ENCODE peak calls at places on chromosomes 16 and 17, in eight cellular contexts. One of them, this sample, is unnamed.

GRCh38 chr17:80647746-80648145 is 103.1 kb downstream of the RPTOR start:
- DNase-seq in C1 segment of cervical spinal cord: no peak
- DNase-seq in psoas muscle: no peak
- DNase-seq in naive thymus-derived CD4-positive, alpha-beta T cell: no peak
- DNase-seq in iPS-NIHi11: no peak
- DNase-seq in MV-4-11: no peak
- DNase-seq in AG09319: peak
- DNase-seq in astrocyte of the hippocampus: peak
- DNase-seq in this sample: no peak

GRCh38 chr16:87457051-87457611 is 35.7 kb downstream of the ZCCHC14 start:
- DNase-seq in C1 segment of cervical spinal cord: no peak
- DNase-seq in psoas muscle: no peak
- DNase-seq in naive thymus-derived CD4-positive, alpha-beta T cell: no peak
- DNase-seq in iPS-NIHi11: no peak
- DNase-seq in MV-4-11: no peak
- DNase-seq in AG09319: no peak
- DNase-seq in astrocyte of the hippocampus: peak
- DNase-seq in this sample: no peak

GRCh38 chr17:70073799-70074198 is 1.2 kb upstream of the KCNJ16 start:
- DNase-seq in C1 segment of cervical spinal cord: no peak
- DNase-seq in psoas muscle: no peak
- DNase-seq in naive thymus-derived CD4-positive, alpha-beta T cell: no peak
- DNase-seq in iPS-NIHi11: no peak
- DNase-seq in MV-4-11: no peak
- DNase-seq in AG09319: no peak
- DNase-seq in astrocyte of the hippocampus: no peak
- DNase-seq in this sample: no peak

GRCh38 chr17:80380068-80381061 is 34.6 kb upstream of the ENDOV start:
- DNase-seq in C1 segment of cervical spinal cord: no peak
- DNase-seq in psoas muscle: no peak
- DNase-seq in naive thymus-derived CD4-positive, alpha-beta T cell: no peak
- DNase-seq in iPS-NIHi11: no peak
- DNase-seq in MV-4-11: no peak
- DNase-seq in AG09319: no peak
- DNase-seq in astrocyte of the hippocampus: no peak
- DNase-seq in this sample: no peak

GRCh38 chr17:9021985-9022552 is 759 bp downstream of the NTN1 start:
- DNase-seq in C1 segment of cervical spinal cord: no peak
- DNase-seq in psoas muscle: peak
- DNase-seq in naive thymus-derived CD4-positive, alpha-beta T cell: no peak
- DNase-seq in iPS-NIHi11: peak
- DNase-seq in MV-4-11: no peak
- DNase-seq in AG09319: no peak
- DNase-seq in astrocyte of the hippocampus: peak
- DNase-seq in this sample: no peak

GRCh38 chr16:85526132-85526731 is 86.9 kb upstream of the GSE1 start:
- DNase-seq in C1 segment of cervical spinal cord: no peak
- DNase-seq in psoas muscle: no peak
- DNase-seq in naive thymus-derived CD4-positive, alpha-beta T cell: no peak
- DNase-seq in iPS-NIHi11: no peak
- DNase-seq in MV-4-11: no peak
- DNase-seq in AG09319: no peak
- DNase-seq in astrocyte of the hippocampus: peak
- DNase-seq in this sample: no peak

GRCh38 chr16:22898874-22899348 is 84.9 kb downstream of the HS3ST2 start:
- DNase-seq in C1 segment of cervical spinal cord: peak
- DNase-seq in psoas muscle: peak
- DNase-seq in naive thymus-derived CD4-positive, alpha-beta T cell: no peak
- DNase-seq in iPS-NIHi11: peak
- DNase-seq in MV-4-11: peak
- DNase-seq in AG09319: peak
- DNase-seq in astrocyte of the hippocampus: peak
- DNase-seq in this sample: peak

GRCh38 chr16:53743149-53743566 is 39.2 kb downstream of the FTO start:
- DNase-seq in C1 segment of cervical spinal cord: no peak
- DNase-seq in psoas muscle: no peak
- DNase-seq in naive thymus-derived CD4-positive, alpha-beta T cell: peak
- DNase-seq in iPS-NIHi11: no peak
- DNase-seq in MV-4-11: peak
- DNase-seq in AG09319: no peak
- DNase-seq in astrocyte of the hippocampus: peak
- DNase-seq in this sample: no peak

GRCh38 chr17:80970044-80970761 is 21.4 kb upstream of the CHMP6 start:
- DNase-seq in C1 segment of cervical spinal cord: peak
- DNase-seq in psoas muscle: peak
- DNase-seq in naive thymus-derived CD4-positive, alpha-beta T cell: peak
- DNase-seq in iPS-NIHi11: peak
- DNase-seq in MV-4-11: no peak
- DNase-seq in AG09319: no peak
- DNase-seq in astrocyte of the hippocampus: peak
- DNase-seq in this sample: peak

GRCh38 chr16:49019081-49019633 is 262.5 kb downstream of the CBLN1 start:
- DNase-seq in C1 segment of cervical spinal cord: no peak
- DNase-seq in psoas muscle: no peak
- DNase-seq in naive thymus-derived CD4-positive, alpha-beta T cell: no peak
- DNase-seq in iPS-NIHi11: peak
- DNase-seq in MV-4-11: no peak
- DNase-seq in AG09319: no peak
- DNase-seq in astrocyte of the hippocampus: peak
- DNase-seq in this sample: no peak

GRCh38 chr17:45976755-45977505 is 22.1 kb upstream of the STH start:
- DNase-seq in C1 segment of cervical spinal cord: no peak
- DNase-seq in psoas muscle: peak
- DNase-seq in naive thymus-derived CD4-positive, alpha-beta T cell: no peak
- DNase-seq in iPS-NIHi11: no peak
- DNase-seq in MV-4-11: no peak
- DNase-seq in AG09319: no peak
- DNase-seq in astrocyte of the hippocampus: peak
- DNase-seq in this sample: no peak

GRCh38 chr17:77125432-77125901 is 15.3 kb upstream of the SEC14L1 start:
- DNase-seq in C1 segment of cervical spinal cord: no peak
- DNase-seq in psoas muscle: no peak
- DNase-seq in naive thymus-derived CD4-positive, alpha-beta T cell: no peak
- DNase-seq in iPS-NIHi11: no peak
- DNase-seq in MV-4-11: no peak
- DNase-seq in AG09319: no peak
- DNase-seq in astrocyte of the hippocampus: peak
- DNase-seq in this sample: no peak

GRCh38 chr16:89589241-89589926 is 13.8 kb downstream of the CPNE7 start:
- DNase-seq in C1 segment of cervical spinal cord: no peak
- DNase-seq in psoas muscle: no peak
- DNase-seq in naive thymus-derived CD4-positive, alpha-beta T cell: no peak
- DNase-seq in iPS-NIHi11: no peak
- DNase-seq in MV-4-11: no peak
- DNase-seq in AG09319: no peak
- DNase-seq in astrocyte of the hippocampus: no peak
- DNase-seq in this sample: no peak

GRCh38 chr16:77613115-77613514 is 109.2 kb upstream of the NUDT7 start:
- DNase-seq in C1 segment of cervical spinal cord: no peak
- DNase-seq in psoas muscle: no peak
- DNase-seq in naive thymus-derived CD4-positive, alpha-beta T cell: no peak
- DNase-seq in iPS-NIHi11: no peak
- DNase-seq in MV-4-11: no peak
- DNase-seq in AG09319: no peak
- DNase-seq in astrocyte of the hippocampus: no peak
- DNase-seq in this sample: no peak

GRCh38 chr16:57786632-57787518 is 15.4 kb downstream of the KIFC3 start:
- DNase-seq in C1 segment of cervical spinal cord: peak
- DNase-seq in psoas muscle: peak
- DNase-seq in naive thymus-derived CD4-positive, alpha-beta T cell: no peak
- DNase-seq in iPS-NIHi11: no peak
- DNase-seq in MV-4-11: no peak
- DNase-seq in AG09319: no peak
- DNase-seq in astrocyte of the hippocampus: no peak
- DNase-seq in this sample: no peak

GRCh38 chr17:50097907-50098306 is 2.8 kb downstream of the PDK2 start:
- DNase-seq in C1 segment of cervical spinal cord: no peak
- DNase-seq in psoas muscle: no peak
- DNase-seq in naive thymus-derived CD4-positive, alpha-beta T cell: no peak
- DNase-seq in iPS-NIHi11: no peak
- DNase-seq in MV-4-11: no peak
- DNase-seq in AG09319: no peak
- DNase-seq in astrocyte of the hippocampus: no peak
- DNase-seq in this sample: no peak

GRCh38 chr17:13921841-13922776 is 147.2 kb upstream of the COX10 start:
- DNase-seq in C1 segment of cervical spinal cord: peak
- DNase-seq in psoas muscle: no peak
- DNase-seq in naive thymus-derived CD4-positive, alpha-beta T cell: no peak
- DNase-seq in iPS-NIHi11: no peak
- DNase-seq in MV-4-11: no peak
- DNase-seq in AG09319: no peak
- DNase-seq in astrocyte of the hippocampus: no peak
- DNase-seq in this sample: no peak

GRCh38 chr17:64084940-64085649 is 44.8 kb downstream of the ERN1 start:
- DNase-seq in C1 segment of cervical spinal cord: no peak
- DNase-seq in psoas muscle: no peak
- DNase-seq in naive thymus-derived CD4-positive, alpha-beta T cell: no peak
- DNase-seq in iPS-NIHi11: no peak
- DNase-seq in MV-4-11: no peak
- DNase-seq in AG09319: no peak
- DNase-seq in astrocyte of the hippocampus: no peak
- DNase-seq in this sample: no peak

GRCh38 chr17:69486779-69487637 is 72.5 kb downstream of the MAP2K6 start:
- DNase-seq in C1 segment of cervical spinal cord: no peak
- DNase-seq in psoas muscle: no peak
- DNase-seq in naive thymus-derived CD4-positive, alpha-beta T cell: no peak
- DNase-seq in iPS-NIHi11: no peak
- DNase-seq in MV-4-11: no peak
- DNase-seq in AG09319: no peak
- DNase-seq in astrocyte of the hippocampus: no peak
- DNase-seq in this sample: no peak

This sample was measured in tibial nerve.